ENCODE peak calls at places on chromosomes 3 and 15, in seven cellular contexts. L, A, P, I, R, E and G are unnamed samples.

GRCh38 chr15:101128191-101128590 is 123.7 kb downstream of the CHSY1 start:
- DNase-seq in I (no peak), E (no peak), A (peak; percentile 56), L (no peak), P (no peak), R (peak; percentile 90), G (no peak)

GRCh38 chr3:133578548-133579191 is 5.2 kb downstream of the CDV3 start:
- DNase-seq in A (peak; percentile 53), R (peak; percentile 57), I (no peak), L (no peak), P (no peak), E (no peak), G (no peak)

GRCh38 chr15:80462111-80462510 is 57.9 kb downstream of the ARNT2 start:
- DNase-seq in R (no peak), A (no peak), P (no peak), I (no peak), L (no peak), E (no peak), G (no peak)

GRCh38 chr3:21703291-21703690 is 47.7 kb downstream of the ZNF385D start:
- DNase-seq in R (no peak), I (no peak), L (no peak), E (no peak), P (no peak), A (no peak), G (no peak)

GRCh38 chr3:188259191-188259590 is 105.2 kb downstream of the LPP start:
- DNase-seq in R (no peak), I (no peak), P (no peak), L (no peak), E (no peak), A (no peak), G (no peak)

GRCh38 chr3:64163019-64163754 is 62.1 kb downstream of the PRICKLE2 start:
- DNase-seq in R (peak; percentile 69), E (peak; percentile 39), L (no peak), P (no peak), I (no peak), A (no peak), G (no peak)

GRCh38 chr3:124560406-124561215 is 169.6 kb upstream of the UMPS start:
- DNase-seq in A (no peak), L (no peak), P (no peak), E (no peak), R (no peak), I (no peak), G (no peak)

GRCh38 chr3:188624384-188624783 is 470.4 kb downstream of the LPP start:
- DNase-seq in E (no peak), L (no peak), I (no peak), R (no peak), A (no peak), P (peak; percentile 86), G (no peak)

GRCh38 chr3:30933478-30934207 is 39.2 kb upstream of the GADL1 start:
- DNase-seq in A (no peak), E (no peak), P (no peak), R (no peak), L (no peak), I (no peak), G (no peak)

GRCh38 chr3:136838641-136839555 is 20.0 kb downstream of the SLC35G2 start:
- DNase-seq in A (peak; percentile 88), P (no peak), L (no peak), E (no peak), R (peak; percentile 65), I (no peak), G (no peak)

GRCh38 chr3:142889263-142890014 is 556 bp upstream of the PCOLCE2 start:
- DNase-seq in A (peak; percentile 3), E (no peak), P (no peak), R (no peak), L (no peak), I (no peak), G (no peak)

GRCh38 chr15:27869697-27870281 is 229.3 kb downstream of the OCA2 start:
- DNase-seq in R (no peak), L (no peak), A (no peak), P (no peak), I (no peak), E (no peak), G (no peak)

GRCh38 chr3:15064299-15064834 is 748 bp downstream of the MRPS25 start:
- DNase-seq in R (peak; percentile 30), P (no peak), L (peak; percentile 28), A (peak; percentile 61), I (no peak), E (peak; percentile 40), G (peak; percentile 44)

GRCh38 chr3:42210731-42211130 is 55.3 kb downstream of the CCK start:
- DNase-seq in A (no peak), P (no peak), I (no peak), R (no peak), E (no peak), L (no peak), G (no peak)

GRCh38 chr3:105232536-105232935 is 134.2 kb upstream of the ALCAM start:
- DNase-seq in P (no peak), R (no peak), E (no peak), L (no peak), I (no peak), A (peak; percentile 47), G (no peak)

GRCh38 chr3:136929984-136930671 is 27.7 kb upstream of the IL20RB start:
- DNase-seq in E (no peak), P (peak; percentile 70), A (no peak), L (no peak), I (no peak), R (peak; percentile 60), G (no peak)

GRCh38 chr3:114877378-114878118 is 269.5 kb downstream of the ZBTB20 start:
- DNase-seq in A (peak; percentile 14), L (no peak), P (no peak), I (no peak), R (no peak), E (no peak), G (no peak)

DNA sequence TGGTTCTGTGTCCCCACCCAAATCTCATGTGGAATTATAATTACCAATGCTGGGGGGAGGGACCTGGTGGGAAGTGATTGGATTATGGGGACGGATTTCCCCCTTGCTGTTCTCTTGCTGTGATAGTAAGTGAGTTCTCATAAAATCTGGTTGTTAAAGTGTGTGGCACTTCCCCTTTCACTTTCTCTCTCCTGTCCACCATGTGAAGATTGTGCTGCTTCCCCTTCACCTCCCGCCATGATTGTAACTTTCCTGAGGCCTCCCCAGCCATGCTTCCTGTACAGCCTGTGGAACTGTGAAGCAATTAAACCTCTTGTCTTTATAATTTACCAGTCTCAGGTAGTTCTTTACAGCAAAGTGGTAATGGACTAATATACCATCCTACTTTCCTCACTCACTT is 289.6 kb downstream of the EFHB start:
- DNase-seq in R (no peak), E (no peak), L (no peak), A (no peak), P (no peak), I (no peak), G (no peak)
- TF ChIP-seq CTCF in R (no peak), E (no peak), L (no peak), A (no peak), P (no peak), I (no peak), G (no peak)

DNA sequence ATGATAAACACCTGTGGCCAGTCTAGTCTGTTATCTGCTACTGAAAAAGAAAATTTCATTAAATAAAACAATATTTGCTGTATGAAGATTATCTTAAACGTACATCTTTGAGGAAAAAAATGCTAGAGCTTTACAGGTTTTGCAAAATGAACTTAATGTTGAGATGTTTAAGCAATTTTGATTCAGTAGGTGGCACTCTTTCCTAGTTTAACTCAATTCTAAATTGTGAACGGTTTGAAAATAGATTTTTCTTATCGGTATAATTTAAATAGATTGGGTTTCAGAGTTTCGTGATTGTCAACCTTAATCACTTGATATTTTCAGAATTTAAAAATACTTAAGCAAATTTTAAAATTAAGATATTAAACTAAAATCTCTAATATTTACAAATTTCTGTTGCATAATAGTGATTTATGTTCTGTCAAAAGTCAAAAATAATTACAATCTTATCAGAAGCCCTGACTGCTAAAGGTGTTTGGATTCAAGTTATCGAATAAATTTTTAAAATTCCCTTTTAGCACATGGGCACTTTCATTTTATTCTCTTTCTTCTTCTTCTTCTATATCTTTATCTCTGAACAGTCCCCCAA is 7.0 kb upstream of the RNF111 start:
- DNase-seq in E (no peak), A (peak; percentile 59), R (peak; percentile 50), L (peak; percentile 37), P (no peak), I (no peak), G (no peak)
- TF ChIP-seq CTCF in E (peak; percentile 36), A (peak; percentile 19), R (no peak), L (peak; percentile 33), P (peak; percentile 59), I (peak; percentile 64), G (peak; percentile 61)

GRCh38 chr3:145133281-145133680 is 1027.7 kb downstream of the PLOD2 start:
- DNase-seq in I (no peak), E (no peak), P (no peak), A (no peak), L (no peak), R (no peak), G (no peak)
- TF ChIP-seq CTCF in I (no peak), E (no peak), P (no peak), A (no peak), L (no peak), R (no peak), G (no peak)

GRCh38 chr3:144773344-144773743 is 801.7 kb downstream of the DIPK2A start:
- DNase-seq in L (no peak), R (no peak), I (no peak), A (no peak), E (no peak), P (no peak), G (no peak)

GRCh38 chr3:144772372-144772771 is 800.7 kb downstream of the DIPK2A start:
- DNase-seq in R (peak; percentile 32), A (no peak), I (no peak), P (no peak), L (no peak), E (no peak), G (no peak)

GRCh38 chr3:144770813-144771400 is 799.3 kb downstream of the DIPK2A start:
- DNase-seq in E (no peak), I (no peak), L (no peak), A (peak; percentile 93), R (peak; percentile 28), P (no peak), G (no peak)

GRCh38 chr3:144770291-144770690 is 798.7 kb downstream of the DIPK2A start:
- DNase-seq in R (no peak), I (no peak), P (no peak), E (no peak), L (no peak), A (no peak), G (no peak)

DNA sequence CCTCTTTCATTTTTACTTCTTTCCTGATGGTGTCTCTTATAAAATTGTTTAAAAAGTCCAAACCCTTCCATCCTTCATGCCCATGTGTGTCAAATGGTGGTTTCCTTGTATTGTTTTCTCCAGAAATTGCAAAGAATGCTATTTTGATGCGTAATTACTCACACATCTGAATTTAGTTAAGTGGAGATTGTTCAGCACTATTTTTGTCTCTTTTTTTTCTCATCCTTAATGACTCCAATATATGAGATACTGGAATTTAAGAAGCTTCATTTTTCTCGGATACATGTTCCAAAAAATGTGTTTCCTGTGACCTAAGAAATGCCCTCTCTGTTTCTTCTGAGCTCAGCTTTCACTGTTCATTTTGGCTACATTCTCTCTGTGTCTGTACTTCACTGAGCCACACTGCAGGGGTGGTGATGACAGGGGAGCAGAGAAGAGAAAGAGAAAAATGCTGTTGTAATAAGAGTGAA is 799.8 kb downstream of the DIPK2A start:
- DNase-seq in L (no peak), R (no peak), P (no peak), A (peak; percentile 93), E (no peak), I (no peak), G (no peak)
- TF ChIP-seq CTCF in L (no peak), R (no peak), P (no peak), A (no peak), E (no peak), I (no peak), G (no peak)

GRCh38 chr3:55555866-55556621 is 68.9 kb upstream of the WNT5A start:
- DNase-seq in E (no peak), I (no peak), L (no peak), P (no peak), A (no peak), R (no peak), G (no peak)
- TF ChIP-seq CTCF in E (no peak), I (no peak), L (no peak), P (no peak), A (no peak), R (no peak), G (no peak)